ENCODE peak calls at places on chromosomes 12 and 14, in eight cellular contexts. O, W, V, M, H, X, K and U are unnamed samples.

GRCh38 chr14:34874386-34875030 is 652 bp downstream of the BAZ1A start:
- DNase-seq in O (peak), W (peak), V (peak), M (no peak), H (peak), X (peak), K (no peak), U (peak)

GRCh38 chr12:105860556-105861207 is 278.1 kb downstream of the NUAK1 start:
- DNase-seq in O (no peak), W (no peak), V (no peak), M (no peak), H (no peak), X (no peak), K (no peak), U (no peak)

GRCh38 chr14:27995688-27996087 is 770.9 kb upstream of the FOXG1 start:
- DNase-seq in O (no peak), W (no peak), V (no peak), M (no peak), H (no peak), X (no peak), K (no peak), U (no peak)

GRCh38 chr12:49059385-49060232 is 985 bp downstream of the KMT2D start:
- DNase-seq in O (no peak), W (no peak), V (no peak), M (no peak), H (no peak), X (peak), K (no peak), U (no peak)

GRCh38 chr12:95277139-95277538 is 59.5 kb downstream of the VEZT start:
- DNase-seq in O (no peak), W (peak), V (no peak), M (peak), H (no peak), X (no peak), K (no peak), U (no peak)

GRCh38 chr12:89160716-89161123 is 191.6 kb downstream of the DUSP6 start:
- DNase-seq in O (peak), W (peak), V (no peak), M (no peak), H (peak), X (peak), K (no peak), U (no peak)

GRCh38 chr12:29088611-29089219 is 60.4 kb upstream of the FAR2 start:
- DNase-seq in O (no peak), W (peak), V (no peak), M (no peak), H (peak), X (no peak), K (no peak), U (peak)

GRCh38 chr12:50507930-50508329 is 3.1 kb downstream of the DIP2B start:
- DNase-seq in O (no peak), W (no peak), V (no peak), M (no peak), H (no peak), X (peak), K (no peak), U (no peak)

GRCh38 chr14:77579760-77580159 is 36.7 kb downstream of the SPTLC2 start:
- DNase-seq in O (no peak), W (no peak), V (no peak), M (no peak), H (no peak), X (no peak), K (no peak), U (no peak)

GRCh38 chr12:123457980-123458779 is at the start of gene SNRNP35:
- DNase-seq in O (peak), W (peak), V (peak), M (peak), H (peak), X (peak), K (no peak), U (peak)

GRCh38 chr12:132138941-132139871 is 4.9 kb downstream of the DDX51 start:
- DNase-seq in O (no peak), W (no peak), V (no peak), M (no peak), H (no peak), X (no peak), K (no peak), U (no peak)

GRCh38 chr12:104360157-104360556 is 56.6 kb downstream of the EID3 start:
- DNase-seq in O (no peak), W (peak), V (no peak), M (no peak), H (no peak), X (no peak), K (no peak), U (no peak)

GRCh38 chr14:23025181-23025788 is 9.4 kb downstream of the PSMB5 start:
- DNase-seq in O (no peak), W (no peak), V (no peak), M (no peak), H (no peak), X (peak), K (no peak), U (no peak)

GRCh38 chr14:50542941-50543418 is 10.6 kb upstream of the MAP4K5 start:
- DNase-seq in O (no peak), W (peak), V (no peak), M (no peak), H (peak), X (peak), K (no peak), U (peak)

GRCh38 chr14:50347521-50347920 is 35.4 kb downstream of the DMAC2L start:
- DNase-seq in O (no peak), W (peak), V (no peak), M (no peak), H (no peak), X (no peak), K (no peak), U (no peak)

GRCh38 chr14:45284802-45285201 is 31.8 kb upstream of the MIS18BP1 start:
- DNase-seq in O (no peak), W (no peak), V (no peak), M (no peak), H (no peak), X (no peak), K (no peak), U (no peak)

GRCh38 chr12:74598819-74599218 is 61.2 kb downstream of the ATXN7L3B start:
- DNase-seq in O (no peak), W (no peak), V (no peak), M (no peak), H (no peak), X (no peak), K (no peak), U (no peak)

DNA sequence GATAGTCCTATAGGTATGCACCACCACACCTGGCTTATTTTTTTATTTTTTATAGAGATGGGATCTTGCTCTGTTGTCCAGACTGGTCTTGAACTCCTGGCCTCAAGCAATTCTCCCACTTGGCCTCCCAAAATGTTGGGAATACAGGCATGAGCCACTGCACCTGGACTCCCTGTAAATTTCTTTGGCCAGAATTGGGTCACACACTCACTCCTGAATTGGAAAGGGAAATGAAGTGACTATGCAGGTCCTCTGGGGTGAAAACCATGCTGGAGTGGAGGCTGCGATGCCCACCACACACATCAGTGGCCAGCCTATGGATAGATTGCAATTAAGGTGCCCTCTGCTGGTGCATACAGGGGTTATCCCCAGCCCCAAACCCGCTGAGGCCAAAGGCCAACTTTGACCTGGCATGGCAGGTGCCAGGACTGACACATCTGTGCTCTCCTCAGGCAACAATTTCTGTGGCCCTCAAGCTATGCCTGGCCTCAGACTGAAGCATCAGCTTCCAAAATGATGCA is 125.6 kb downstream of the SLC38A6 start:
- DNase-seq in O (no peak), W (no peak), V (peak), M (no peak), H (peak), X (no peak), K (no peak), U (no peak)
- TF ChIP-seq CTCF in O (no peak), W (peak), V (peak), M (peak), H (peak), X (no peak), K (no peak), U (no peak)

DNA sequence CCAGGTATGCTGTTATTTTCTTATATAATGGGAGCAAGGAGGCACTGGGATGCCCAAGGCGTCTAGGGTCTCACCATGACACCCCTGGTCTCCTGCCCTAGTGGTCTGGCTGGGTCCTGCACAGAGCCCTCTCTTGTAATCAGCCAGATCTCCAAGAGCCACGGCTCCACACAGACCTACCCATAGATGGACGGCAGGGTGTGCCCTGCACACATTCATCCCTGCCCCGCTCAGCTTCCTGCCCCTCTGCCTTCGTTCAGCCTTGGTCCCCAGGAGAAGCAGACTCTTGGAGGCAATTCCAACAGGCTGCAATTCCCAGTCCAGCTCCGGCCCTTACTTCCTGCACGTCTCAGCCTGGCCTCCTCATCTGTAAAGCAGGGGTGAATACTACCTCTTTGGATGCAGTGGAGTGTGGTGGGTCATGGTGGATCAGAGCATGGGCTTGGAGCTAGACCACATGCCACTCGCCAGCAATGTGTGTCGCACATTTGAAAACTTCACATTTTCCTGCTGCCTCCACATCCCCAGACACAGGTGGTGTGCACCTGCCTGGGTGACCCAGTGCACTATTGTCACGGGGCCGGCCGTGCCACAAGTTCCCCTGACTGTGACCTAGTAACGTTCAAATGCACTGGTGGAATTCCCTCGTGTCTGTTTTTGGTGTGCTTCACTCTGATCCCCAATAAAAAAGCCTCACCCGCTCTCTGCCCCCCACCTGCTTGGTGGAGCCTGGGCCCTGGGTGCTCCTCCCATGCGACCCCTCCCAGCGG is 171.1 kb upstream of the PRMT8 start:
- DNase-seq in O (no peak), W (no peak), V (no peak), M (no peak), H (no peak), X (no peak), K (no peak), U (no peak)
- TF ChIP-seq CTCF in O (no peak), W (no peak), V (peak), M (no peak), H (no peak), X (no peak), K (no peak), U (no peak)

DNA sequence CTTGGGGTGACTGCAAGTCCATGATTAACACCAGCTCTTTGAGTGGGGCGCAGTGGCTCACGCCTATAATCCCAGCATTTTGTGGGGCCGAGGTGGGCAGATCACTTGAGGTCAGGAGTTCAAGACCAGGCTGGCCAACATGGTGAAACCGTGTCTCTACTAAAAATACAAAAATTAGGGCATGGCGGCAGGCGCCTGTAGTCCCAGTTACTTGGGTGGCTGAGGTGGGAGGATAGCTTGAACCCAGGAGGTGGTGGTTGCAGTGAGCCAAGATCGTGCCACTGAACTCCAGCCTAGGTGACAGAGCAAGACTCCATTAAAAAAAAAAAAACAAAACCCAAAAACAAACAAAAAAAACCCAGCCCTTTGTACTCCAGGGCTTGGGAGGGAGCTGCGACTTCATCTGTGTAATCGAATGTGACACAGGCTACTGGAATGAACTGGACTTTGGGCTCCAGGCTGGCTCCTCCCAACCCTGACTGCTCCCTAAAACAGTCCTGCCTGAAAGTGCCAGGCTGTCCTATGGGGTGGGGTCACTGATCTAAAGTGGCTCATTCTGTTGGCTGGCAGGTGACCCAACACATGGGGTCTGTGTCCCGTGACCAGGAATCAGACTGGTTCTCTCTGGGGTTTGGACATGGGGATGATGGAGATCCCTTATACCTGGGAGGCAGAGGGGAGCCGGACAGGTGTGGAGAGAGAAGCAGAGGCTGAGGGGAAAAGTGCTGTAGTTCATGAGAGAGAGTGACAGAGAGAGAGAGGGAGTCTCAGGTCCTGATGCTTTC is 9.3 kb upstream of the C12orf43 start:
- DNase-seq in O (no peak), W (no peak), V (no peak), M (no peak), H (no peak), X (no peak), K (no peak), U (no peak)
- TF ChIP-seq CTCF in O (no peak), W (no peak), V (no peak), M (no peak), H (no peak), X (no peak), K (no peak), U (no peak)

GRCh38 chr14:21395450-21395849 is 11.6 kb upstream of the SUPT16H start:
- DNase-seq in O (no peak), W (no peak), V (no peak), M (no peak), H (no peak), X (no peak), K (no peak), U (no peak)
- TF ChIP-seq CTCF in O (no peak), W (peak), V (peak), M (no peak), H (peak), X (no peak), K (no peak), U (no peak)

DNA sequence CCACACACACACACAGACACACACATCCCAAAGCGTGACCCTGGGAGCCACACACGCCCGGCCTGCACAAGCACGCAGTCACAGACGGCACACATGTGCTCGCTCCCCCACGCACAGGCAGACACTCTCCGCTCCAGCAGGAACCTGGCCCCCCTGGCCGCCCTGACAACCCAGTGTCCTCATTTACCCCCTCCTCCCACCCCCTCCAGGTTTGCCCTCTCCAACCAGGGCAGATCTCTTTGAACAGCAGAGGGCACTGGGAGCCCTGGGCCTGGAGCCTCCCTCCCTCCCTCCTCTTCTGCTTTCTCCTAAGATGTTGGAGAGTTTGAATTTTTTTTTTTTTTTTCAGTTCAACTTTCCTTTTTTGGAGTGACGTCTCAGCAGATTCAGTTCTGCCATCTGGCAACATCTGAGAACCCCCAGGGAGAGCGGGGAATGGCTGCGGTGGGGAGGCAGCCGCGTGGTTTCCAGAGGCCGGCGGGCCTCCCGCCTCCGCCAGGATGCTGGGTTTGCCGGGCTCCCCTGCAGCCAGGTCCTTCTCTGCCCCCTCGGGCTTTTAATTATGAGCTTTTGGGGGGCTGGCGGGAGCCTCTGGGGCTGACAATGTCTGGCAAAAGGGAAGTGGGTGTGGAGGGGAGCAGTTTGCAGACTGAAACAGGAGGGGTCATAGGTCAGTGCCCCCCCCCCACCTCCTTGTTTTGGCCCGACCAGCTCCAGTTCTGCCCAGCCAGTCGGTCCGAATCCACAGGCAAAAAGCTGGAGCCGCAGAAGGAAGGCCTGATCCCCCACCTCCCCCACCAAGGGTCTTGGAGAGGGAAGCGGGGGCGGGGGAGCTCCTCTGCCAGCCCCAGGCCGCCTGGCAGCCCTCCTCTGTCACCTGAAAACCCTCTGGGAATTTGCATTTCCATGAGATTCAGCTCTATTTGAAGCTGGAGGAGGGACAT is 1.3 kb upstream of the NCOR2 start:
- DNase-seq in O (peak), W (peak), V (no peak), M (peak), H (peak), X (peak), K (no peak), U (peak)
- TF ChIP-seq CTCF in O (peak), W (peak), V (peak), M (peak), H (peak), X (no peak), K (peak), U (peak)

DNA sequence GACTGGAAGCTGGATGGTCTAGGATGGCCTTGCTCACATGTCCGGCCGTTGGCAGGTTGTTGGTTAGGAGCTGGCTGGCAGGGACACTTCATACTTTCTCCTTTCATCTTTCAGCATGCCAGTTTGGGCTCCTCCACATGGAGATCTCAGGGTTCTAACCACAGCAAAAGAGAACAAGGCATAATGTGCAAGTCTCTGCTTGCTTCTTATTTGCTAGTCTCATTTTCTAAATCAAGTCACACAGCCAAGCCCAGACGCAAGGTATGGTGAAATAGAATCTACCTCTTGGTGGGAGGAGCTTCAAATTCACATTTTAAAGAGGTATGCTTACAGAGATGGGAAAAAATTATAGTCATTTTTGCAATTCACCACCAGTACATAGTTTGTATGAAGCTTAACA is 69.1 kb upstream of the NAP1L1 start:
- DNase-seq in O (no peak), W (no peak), V (no peak), M (no peak), H (no peak), X (no peak), K (no peak), U (no peak)
- TF ChIP-seq CTCF in O (no peak), W (no peak), V (no peak), M (no peak), H (no peak), X (no peak), K (no peak), U (no peak)

GRCh38 chr14:58151701-58152568 is at the start of gene ARMH4:
- DNase-seq in O (peak), W (peak), V (peak), M (peak), H (peak), X (peak), K (no peak), U (peak)
- TF ChIP-seq CTCF in O (peak), W (no peak), V (peak), M (no peak), H (no peak), X (peak), K (no peak), U (peak)

DNA sequence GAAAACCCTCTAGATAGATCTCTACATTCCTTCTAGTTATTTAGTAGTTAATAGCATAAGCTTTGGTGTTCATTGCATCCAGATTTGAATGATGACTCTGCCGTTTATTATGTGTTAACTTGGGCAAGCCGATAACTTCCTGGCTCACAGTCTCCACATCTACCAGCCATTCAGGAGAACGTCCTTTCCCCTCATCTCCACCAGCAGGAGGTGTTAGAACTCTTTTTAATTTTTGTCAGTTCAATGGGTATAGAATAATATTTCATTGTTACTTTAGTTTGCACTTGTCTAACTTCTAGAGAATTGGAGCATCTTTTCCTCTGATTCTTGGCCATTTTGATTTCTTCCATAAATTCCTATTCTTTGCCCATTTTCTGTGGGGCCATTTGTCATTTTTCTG is 30.0 kb upstream of the WSCD2 start:
- DNase-seq in O (no peak), W (no peak), V (no peak), M (no peak), H (no peak), X (no peak), K (no peak), U (no peak)
- TF ChIP-seq CTCF in O (peak), W (no peak), V (peak), M (no peak), H (no peak), X (no peak), K (peak), U (no peak)

DNA sequence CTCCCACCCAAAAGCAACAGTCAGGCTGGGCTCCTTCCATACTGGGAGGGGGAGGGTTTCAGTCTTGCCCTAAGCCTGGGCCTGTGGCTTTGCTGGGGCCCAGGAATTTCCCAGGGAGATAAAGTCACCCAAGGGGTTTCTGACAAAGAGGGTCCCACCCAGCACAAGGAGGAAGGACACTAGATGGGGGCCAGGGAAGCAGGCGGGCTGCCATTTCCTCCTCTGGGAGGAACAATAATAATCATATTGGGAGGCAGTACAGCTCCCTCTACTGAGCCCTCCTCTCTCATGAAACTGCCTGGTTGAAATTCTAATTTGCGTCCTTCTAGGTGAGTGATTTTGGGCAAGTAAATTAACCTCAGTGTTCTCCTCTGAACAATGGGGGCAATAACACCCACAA is 7.9 kb downstream of the SLC8B1 start:
- DNase-seq in O (no peak), W (no peak), V (no peak), M (no peak), H (no peak), X (no peak), K (no peak), U (no peak)
- TF ChIP-seq CTCF in O (peak), W (no peak), V (no peak), M (peak), H (no peak), X (no peak), K (no peak), U (peak)